ENCODE peak calls at places on chromosomes 5 and 9, in six cellular contexts. One of them, this sample, is unnamed.

GRCh38 chr9:127155314-127155713 is 32.9 kb upstream of the ANGPTL2 start:
- DNase-seq in stimulated activated CD4-positive, alpha-beta T cell treated with anti-CD3 and anti-CD28 coated beads, Interleukin-2, amount 100 ng/mL, for 48 hours: no peak
- DNase-seq in ELF-1: no peak
- DNase-seq in GOT3: no peak
- DNase-seq in NCI-H82: no peak
- DNase-seq in AG09319: no peak
- DNase-seq in this sample: no peak

GRCh38 chr5:95988094-95988493 is 26.4 kb upstream of the ELL2 start:
- DNase-seq in stimulated activated CD4-positive, alpha-beta T cell treated with anti-CD3 and anti-CD28 coated beads, Interleukin-2, amount 100 ng/mL, for 48 hours: no peak
- DNase-seq in ELF-1: no peak
- DNase-seq in GOT3: no peak
- DNase-seq in NCI-H82: no peak
- DNase-seq in AG09319: no peak
- DNase-seq in this sample: no peak

GRCh38 chr9:89007041-89007440 is 15.8 kb downstream of the S1PR3 start:
- DNase-seq in stimulated activated CD4-positive, alpha-beta T cell treated with anti-CD3 and anti-CD28 coated beads, Interleukin-2, amount 100 ng/mL, for 48 hours: no peak
- DNase-seq in ELF-1: no peak
- DNase-seq in GOT3: no peak
- DNase-seq in NCI-H82: no peak
- DNase-seq in AG09319: no peak
- DNase-seq in this sample: no peak

GRCh38 chr5:143138839-143139238 is 264.6 kb downstream of the NR3C1 start:
- DNase-seq in stimulated activated CD4-positive, alpha-beta T cell treated with anti-CD3 and anti-CD28 coated beads, Interleukin-2, amount 100 ng/mL, for 48 hours: no peak
- DNase-seq in ELF-1: no peak
- DNase-seq in GOT3: no peak
- DNase-seq in NCI-H82: no peak
- DNase-seq in AG09319: no peak
- DNase-seq in this sample: no peak

GRCh38 chr9:69223605-69224004 is 49.5 kb downstream of the TJP2 start:
- DNase-seq in stimulated activated CD4-positive, alpha-beta T cell treated with anti-CD3 and anti-CD28 coated beads, Interleukin-2, amount 100 ng/mL, for 48 hours: no peak
- DNase-seq in ELF-1: peak; percentile 81
- DNase-seq in GOT3: no peak
- DNase-seq in NCI-H82: peak; percentile 75
- DNase-seq in AG09319: no peak
- DNase-seq in this sample: peak; percentile 42

GRCh38 chr9:131585375-131585774 is 40.1 kb downstream of the PRRT1B start:
- DNase-seq in stimulated activated CD4-positive, alpha-beta T cell treated with anti-CD3 and anti-CD28 coated beads, Interleukin-2, amount 100 ng/mL, for 48 hours: no peak
- DNase-seq in ELF-1: no peak
- DNase-seq in GOT3: no peak
- DNase-seq in NCI-H82: no peak
- DNase-seq in AG09319: no peak
- DNase-seq in this sample: peak; percentile 73

GRCh38 chr5:59158165-59158564 is 575.3 kb downstream of the RAB3C start:
- DNase-seq in stimulated activated CD4-positive, alpha-beta T cell treated with anti-CD3 and anti-CD28 coated beads, Interleukin-2, amount 100 ng/mL, for 48 hours: no peak
- DNase-seq in ELF-1: no peak
- DNase-seq in GOT3: no peak
- DNase-seq in NCI-H82: no peak
- DNase-seq in AG09319: no peak
- DNase-seq in this sample: no peak

GRCh38 chr9:128913048-128913900 is 7.5 kb upstream of the PHYHD1 start:
- DNase-seq in stimulated activated CD4-positive, alpha-beta T cell treated with anti-CD3 and anti-CD28 coated beads, Interleukin-2, amount 100 ng/mL, for 48 hours: no peak
- DNase-seq in ELF-1: no peak
- DNase-seq in GOT3: no peak
- DNase-seq in NCI-H82: no peak
- DNase-seq in AG09319: no peak
- DNase-seq in this sample: peak; percentile 49

GRCh38 chr5:107553063-107553676 is 117.6 kb downstream of the EFNA5 start:
- DNase-seq in stimulated activated CD4-positive, alpha-beta T cell treated with anti-CD3 and anti-CD28 coated beads, Interleukin-2, amount 100 ng/mL, for 48 hours: no peak
- DNase-seq in ELF-1: peak; percentile 50
- DNase-seq in GOT3: peak; percentile 58
- DNase-seq in NCI-H82: no peak
- DNase-seq in AG09319: no peak
- DNase-seq in this sample: no peak

GRCh38 chr5:133683646-133684290 is 71.4 kb upstream of the FSTL4 start:
- DNase-seq in stimulated activated CD4-positive, alpha-beta T cell treated with anti-CD3 and anti-CD28 coated beads, Interleukin-2, amount 100 ng/mL, for 48 hours: no peak
- DNase-seq in ELF-1: no peak
- DNase-seq in GOT3: no peak
- DNase-seq in NCI-H82: no peak
- DNase-seq in AG09319: no peak
- DNase-seq in this sample: no peak

GRCh38 chr5:37533851-37534250 is 154.7 kb downstream of the WDR70 start:
- DNase-seq in stimulated activated CD4-positive, alpha-beta T cell treated with anti-CD3 and anti-CD28 coated beads, Interleukin-2, amount 100 ng/mL, for 48 hours: no peak
- DNase-seq in ELF-1: peak; percentile 4
- DNase-seq in GOT3: no peak
- DNase-seq in NCI-H82: no peak
- DNase-seq in AG09319: no peak
- DNase-seq in this sample: no peak

GRCh38 chr5:10673407-10673806 is 87.6 kb downstream of the DAP start:
- DNase-seq in stimulated activated CD4-positive, alpha-beta T cell treated with anti-CD3 and anti-CD28 coated beads, Interleukin-2, amount 100 ng/mL, for 48 hours: no peak
- DNase-seq in ELF-1: no peak
- DNase-seq in GOT3: no peak
- DNase-seq in NCI-H82: no peak
- DNase-seq in AG09319: no peak
- DNase-seq in this sample: no peak

GRCh38 chr5:173486826-173487225 is 129.6 kb downstream of the BOD1 start:
- DNase-seq in stimulated activated CD4-positive, alpha-beta T cell treated with anti-CD3 and anti-CD28 coated beads, Interleukin-2, amount 100 ng/mL, for 48 hours: no peak
- DNase-seq in ELF-1: no peak
- DNase-seq in GOT3: no peak
- DNase-seq in NCI-H82: no peak
- DNase-seq in AG09319: no peak
- DNase-seq in this sample: no peak

GRCh38 chr5:138542120-138542955 is 698 bp downstream of the ETF1 start:
- DNase-seq in stimulated activated CD4-positive, alpha-beta T cell treated with anti-CD3 and anti-CD28 coated beads, Interleukin-2, amount 100 ng/mL, for 48 hours: peak; percentile 15
- DNase-seq in ELF-1: peak; percentile 26
- DNase-seq in GOT3: no peak
- DNase-seq in NCI-H82: no peak
- DNase-seq in AG09319: no peak
- DNase-seq in this sample: no peak

GRCh38 chr5:133996683-133997252 is 8.0 kb downstream of the VDAC1 start:
- DNase-seq in stimulated activated CD4-positive, alpha-beta T cell treated with anti-CD3 and anti-CD28 coated beads, Interleukin-2, amount 100 ng/mL, for 48 hours: no peak
- DNase-seq in ELF-1: peak; percentile 32
- DNase-seq in GOT3: no peak
- DNase-seq in NCI-H82: peak; percentile 47
- DNase-seq in AG09319: no peak
- DNase-seq in this sample: no peak

GRCh38 chr9:69945671-69946141 is 97.9 kb upstream of the MAMDC2 start:
- DNase-seq in stimulated activated CD4-positive, alpha-beta T cell treated with anti-CD3 and anti-CD28 coated beads, Interleukin-2, amount 100 ng/mL, for 48 hours: no peak
- DNase-seq in ELF-1: no peak
- DNase-seq in GOT3: no peak
- DNase-seq in NCI-H82: no peak
- DNase-seq in AG09319: peak; percentile 25
- DNase-seq in this sample: no peak